ENCODE peak calls at places on chromosomes 12 and 14, in five cellular contexts. I is Peyer's patch, N is fibroblast of lung, T is tibial nerve, F is stomach. B is an unnamed sample. For H3K27me3 and H3K4me1, the result is how much of the 10 kb centered on the place peaks cover.

GRCh38 chr12:88993655-88994054 is 358.6 kb downstream of the DUSP6 start:
- DNase-seq in I (no peak), N (peak), T (no peak), F (no peak), B (no peak)

GRCh38 chr12:71392521-71393145 is 47.0 kb upstream of the LGR5 start:
- DNase-seq in I (no peak), N (peak), T (peak), F (no peak), B (no peak)

GRCh38 chr14:104117341-104118005 is 20.9 kb upstream of the KIF26A start:
- DNase-seq in I (no peak), N (no peak), T (no peak), F (peak), B (no peak)

GRCh38 chr12:34336619-34337465 is 314.5 kb downstream of the ALG10 start:
- DNase-seq in I (no peak), N (no peak), T (no peak), F (no peak), B (no peak)

GRCh38 chr12:53725824-53726223 is 1.4 kb downstream of the CALCOCO1 start:
- DNase-seq in I (no peak), N (no peak), T (no peak), F (peak), B (no peak)

GRCh38 chr14:56963381-56963780 is 153.1 kb upstream of the OTX2 start:
- DNase-seq in I (no peak), N (no peak), T (no peak), F (no peak), B (no peak)

GRCh38 chr12:107115119-107115518 is 21.8 kb upstream of the CRY1 start:
- DNase-seq in I (no peak), N (no peak), T (no peak), F (no peak), B (no peak)

GRCh38 chr14:103408491-103409155 is 23.4 kb downstream of the MARK3 start:
- DNase-seq in I (no peak), N (no peak), T (no peak), F (peak), B (no peak)

GRCh38 chr12:662541-663292 is 528 bp downstream of the NINJ2 start:
- DNase-seq in I (no peak), N (no peak), T (no peak), F (no peak), B (no peak)

GRCh38 chr14:104872469-104873341 is 7.6 kb downstream of the CEP170B start:
- DNase-seq in I (no peak), N (peak), T (no peak), F (peak), B (no peak)

GRCh38 chr14:22905627-22906026 is 13.3 kb downstream of the RBM23 start:
- DNase-seq in I (no peak), N (no peak), T (no peak), F (no peak), B (no peak)

GRCh38 chr14:85587152-85587697 is 57.3 kb downstream of the FLRT2 start:
- DNase-seq in I (no peak), N (peak), T (no peak), F (no peak), B (no peak)

GRCh38 chr14:58821421-58821820 is 183.7 kb downstream of the DACT1 start:
- DNase-seq in I (no peak), N (no peak), T (no peak), F (no peak), B (no peak)

GRCh38 chr14:30191639-30192279 is 264.1 kb upstream of the PRKD1 start:
- DNase-seq in I (no peak), N (peak), T (no peak), F (no peak), B (no peak)

GRCh38 chr12:30447061-30447750 is 248.5 kb downstream of the IPO8 start:
- DNase-seq in I (no peak), N (no peak), T (no peak), F (no peak), B (no peak)

GRCh38 chr14:47919994-47920393 is 244.6 kb upstream of the MDGA2 start:
- DNase-seq in I (no peak), N (no peak), T (no peak), F (no peak), B (no peak)

GRCh38 chr12:113386866-113387566 is 16.7 kb downstream of the SDS start:
- DNase-seq in I (no peak), N (no peak), T (no peak), F (no peak), B (no peak)

GRCh38 chr12:4307593-4308333 is 13.2 kb upstream of the TIGAR start:
- DNase-seq in I (no peak), N (peak), T (peak), F (peak), B (no peak)

GRCh38 chr12:62194031-62194430 is 66.2 kb upstream of the USP15 start:
- DNase-seq in I (no peak), N (no peak), T (no peak), F (no peak), B (no peak)

GRCh38 chr12:49748306-49748705 is 6.9 kb downstream of the TMBIM6 start:
- DNase-seq in I (no peak), N (no peak), T (no peak), F (no peak), B (no peak)

GRCh38 chr14:96261053-96261452 is 5.0 kb downstream of the BDKRB1 start:
- DNase-seq in I (no peak), N (no peak), T (no peak), F (no peak), B (no peak)

GRCh38 chr14:20434701-20435453 is 1.1 kb downstream of the KLHL33 start:
- DNase-seq in I (no peak), N (no peak), T (peak), F (no peak), B (peak)

GRCh38 chr12:80045594-80045993 is 53.7 kb upstream of the OTOGL start:
- DNase-seq in I (no peak), N (peak), T (no peak), F (no peak), B (no peak)

GRCh38 chr14:94132285-94132887 is 3.0 kb upstream of the IFI27L2 start:
- DNase-seq in I (peak), N (peak), T (peak), F (peak), B (no peak)

GRCh38 chr14:88203289-88203688 is 119.8 kb downstream of the KCNK10 start:
- DNase-seq in I (no peak), N (no peak), T (no peak), F (no peak), B (no peak)

GRCh38 chr12:88360349-88360748 is 218.2 kb downstream of the TMTC3 start:
- DNase-seq in I (no peak), N (no peak), T (no peak), F (no peak), B (no peak)

GRCh38 chr14:75069021-75069810 is at the start of gene ZC2HC1C:
- DNase-seq in I (peak), N (peak), T (peak), F (peak), B (peak)

GRCh38 chr12:52906049-52906645 is 1.3 kb upstream of the KRT8 start:
- DNase-seq in I (no peak), N (no peak), T (no peak), F (no peak), B (no peak)

GRCh38 chr12:113261847-113262470 is 40.7 kb downstream of the TPCN1 start:
- DNase-seq in I (no peak), N (peak), T (no peak), F (no peak), B (no peak)

GRCh38 chr14:53519137-53519536 is 366.0 kb upstream of the DDHD1 start:
- DNase-seq in I (no peak), N (no peak), T (no peak), F (no peak), B (no peak)

GRCh38 chr12:53267309-53268008 is 640 bp upstream of the ESPL1 start:
- DNase-seq in I (no peak), N (no peak), T (peak), F (no peak), B (no peak)

DNA sequence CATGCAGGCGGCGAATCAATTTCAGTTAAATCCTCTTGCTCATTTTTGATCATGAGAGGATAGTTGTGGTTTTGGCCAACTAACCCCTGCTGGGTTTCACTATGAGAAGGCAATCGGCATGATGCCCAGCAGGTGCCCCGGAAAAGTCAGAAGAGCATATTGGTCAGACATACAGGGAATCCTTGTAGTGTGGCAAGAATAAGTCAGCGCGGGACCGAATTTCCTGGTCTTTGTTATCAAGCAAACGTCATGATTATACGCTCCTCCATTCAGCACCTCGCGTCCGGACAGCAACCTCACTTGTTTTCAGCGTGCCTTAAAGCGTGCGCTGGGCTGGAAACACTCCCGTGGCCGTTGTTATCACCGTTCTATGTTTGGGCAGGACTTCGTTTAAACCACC is 1.8 kb downstream of the TBC1D30 start:
- DNase-seq in I (no peak), N (peak), T (peak), F (peak), B (no peak)
- H3K27me3 ChIP-seq in I (under half), N (under half), T (half or more), F (under half), B (under half)

GRCh38 chr12:105212431-105212830 is 23.5 kb downstream of the APPL2 start:
- DNase-seq in I (no peak), N (peak), T (no peak), F (no peak), B (no peak)
- H3K4me1 ChIP-seq in I (under half), N (under half), T (under half), F (under half), B (under half)

GRCh38 chr12:45312012-45312411 is 96.1 kb downstream of the ANO6 start:
- DNase-seq in I (no peak), N (no peak), T (no peak), F (no peak), B (no peak)

GRCh38 chr12:45314770-45315169 is 98.9 kb downstream of the ANO6 start:
- DNase-seq in I (no peak), N (no peak), T (no peak), F (no peak), B (no peak)

GRCh38 chr12:45310627-45310968 is 94.7 kb downstream of the ANO6 start:
- DNase-seq in I (no peak), N (no peak), T (no peak), F (no peak), B (no peak)

GRCh38 chr12:45309826-45310626 is 94.1 kb downstream of the ANO6 start:
- DNase-seq in I (no peak), N (peak), T (no peak), F (no peak), B (no peak)

DNA sequence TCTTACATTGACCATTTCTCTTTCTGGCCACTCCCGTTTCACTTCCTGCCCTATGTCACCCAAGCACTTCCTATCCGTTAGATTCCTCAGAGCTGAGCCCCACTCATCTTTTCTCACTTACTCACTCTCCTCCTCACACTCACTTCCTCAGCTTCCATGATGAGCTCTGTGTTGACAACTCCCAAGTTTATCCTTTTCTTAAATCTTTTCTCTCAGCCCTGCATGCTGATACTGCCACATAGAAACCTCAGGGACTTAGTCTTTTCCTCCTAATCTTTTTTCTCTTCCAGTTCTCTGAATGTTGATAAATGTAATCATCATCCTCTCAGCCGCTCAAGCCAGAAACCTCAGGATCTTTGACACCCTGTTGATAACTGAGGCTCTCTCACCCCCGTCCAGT is 99.6 kb downstream of the ANO6 start:
- DNase-seq in I (no peak), N (no peak), T (no peak), F (no peak), B (no peak)
- TF ChIP-seq CTCF in I (no peak), N (no peak), T (no peak), F (no peak), B (no peak)

GRCh38 chr14:97290977-97291376 is 493.8 kb downstream of the VRK1 start:
- DNase-seq in I (no peak), N (no peak), T (no peak), F (no peak), B (no peak)
- H3K27me3 ChIP-seq in I (under half), N (under half), T (under half), F (under half), B (under half)

GRCh38 chr12:6377667-6377994 is 2.3 kb upstream of the SCNN1A start:
- DNase-seq in I (no peak), N (no peak), T (no peak), F (peak), B (no peak)
- H3K4me1 ChIP-seq in I (under half), N (under half), T (under half), F (under half), B (under half)